ENCODE peak calls at places on chromosomes 1 and 21, in seven cellular contexts. One of them, this sample, is unnamed.

GRCh38 chr1:106956721-106957120 is 99.8 kb upstream of the PRMT6 start:
- DNase-seq in sigmoid colon: no peak
- DNase-seq in upper lobe of left lung: no peak
- DNase-seq in transverse colon: no peak
- DNase-seq in HCT116: no peak
- DNase-seq in H1: no peak
- DNase-seq in endothelial cell of umbilical vein: no peak
- DNase-seq in this sample: no peak

GRCh38 chr1:192171123-192171522 is 12.9 kb downstream of the RGS18 start:
- DNase-seq in sigmoid colon: no peak
- DNase-seq in upper lobe of left lung: no peak
- DNase-seq in transverse colon: no peak
- DNase-seq in HCT116: no peak
- DNase-seq in H1: no peak
- DNase-seq in endothelial cell of umbilical vein: peak; percentile 27
- DNase-seq in this sample: no peak

GRCh38 chr1:41738010-41738409 is 180.7 kb downstream of the HIVEP3 start:
- DNase-seq in sigmoid colon: no peak
- DNase-seq in upper lobe of left lung: no peak
- DNase-seq in transverse colon: no peak
- DNase-seq in HCT116: no peak
- DNase-seq in H1: no peak
- DNase-seq in endothelial cell of umbilical vein: no peak
- DNase-seq in this sample: no peak

GRCh38 chr1:184881941-184882648 is 92.2 kb downstream of the NIBAN1 start:
- DNase-seq in sigmoid colon: no peak
- DNase-seq in upper lobe of left lung: no peak
- DNase-seq in transverse colon: no peak
- DNase-seq in HCT116: no peak
- DNase-seq in H1: no peak
- DNase-seq in endothelial cell of umbilical vein: no peak
- DNase-seq in this sample: no peak

GRCh38 chr1:214332950-214333798 is 52.2 kb downstream of the SMYD2 start:
- DNase-seq in sigmoid colon: peak; percentile 71
- DNase-seq in upper lobe of left lung: no peak
- DNase-seq in transverse colon: peak; percentile 57
- DNase-seq in HCT116: peak; percentile 15
- DNase-seq in H1: peak; percentile 80
- DNase-seq in endothelial cell of umbilical vein: peak; percentile 54
- DNase-seq in this sample: no peak

GRCh38 chr1:229624906-229625871 is 733 bp downstream of the TAF5L start:
- DNase-seq in sigmoid colon: peak; percentile 77
- DNase-seq in upper lobe of left lung: peak; percentile 55
- DNase-seq in transverse colon: peak; percentile 71
- DNase-seq in HCT116: no peak
- DNase-seq in H1: peak; percentile 66
- DNase-seq in endothelial cell of umbilical vein: peak; percentile 52
- DNase-seq in this sample: peak; percentile 72

GRCh38 chr1:208962867-208963266 is 620.6 kb upstream of the CAMK1G start:
- DNase-seq in sigmoid colon: no peak
- DNase-seq in upper lobe of left lung: no peak
- DNase-seq in transverse colon: no peak
- DNase-seq in HCT116: no peak
- DNase-seq in H1: no peak
- DNase-seq in endothelial cell of umbilical vein: no peak
- DNase-seq in this sample: no peak

GRCh38 chr1:10917513-10918454 is 94.7 kb upstream of the TARDBP start:
- DNase-seq in sigmoid colon: no peak
- DNase-seq in upper lobe of left lung: no peak
- DNase-seq in transverse colon: no peak
- DNase-seq in HCT116: no peak
- DNase-seq in H1: no peak
- DNase-seq in endothelial cell of umbilical vein: no peak
- DNase-seq in this sample: no peak

GRCh38 chr1:212471891-212472675 is 39.4 kb downstream of the NENF start:
- DNase-seq in sigmoid colon: no peak
- DNase-seq in upper lobe of left lung: no peak
- DNase-seq in transverse colon: no peak
- DNase-seq in HCT116: no peak
- DNase-seq in H1: no peak
- DNase-seq in endothelial cell of umbilical vein: no peak
- DNase-seq in this sample: no peak

GRCh38 chr1:112803906-112804762 is 89.0 kb upstream of the PPM1J start:
- DNase-seq in sigmoid colon: no peak
- DNase-seq in upper lobe of left lung: peak; percentile 70
- DNase-seq in transverse colon: peak; percentile 79
- DNase-seq in HCT116: peak; percentile 61
- DNase-seq in H1: peak; percentile 80
- DNase-seq in endothelial cell of umbilical vein: peak; percentile 69
- DNase-seq in this sample: no peak

GRCh38 chr1:38454749-38455441 is 404.7 kb downstream of the RRAGC start:
- DNase-seq in sigmoid colon: no peak
- DNase-seq in upper lobe of left lung: no peak
- DNase-seq in transverse colon: no peak
- DNase-seq in HCT116: no peak
- DNase-seq in H1: no peak
- DNase-seq in endothelial cell of umbilical vein: no peak
- DNase-seq in this sample: peak; percentile 86

GRCh38 chr1:212506666-212507065 is 73.9 kb downstream of the NENF start:
- DNase-seq in sigmoid colon: no peak
- DNase-seq in upper lobe of left lung: no peak
- DNase-seq in transverse colon: no peak
- DNase-seq in HCT116: no peak
- DNase-seq in H1: no peak
- DNase-seq in endothelial cell of umbilical vein: no peak
- DNase-seq in this sample: no peak

GRCh38 chr1:212566522-212567479 is 41.8 kb upstream of the ATF3 start:
- DNase-seq in sigmoid colon: peak; percentile 66
- DNase-seq in upper lobe of left lung: peak; percentile 65
- DNase-seq in transverse colon: peak; percentile 45
- DNase-seq in HCT116: peak; percentile 45
- DNase-seq in H1: no peak
- DNase-seq in endothelial cell of umbilical vein: peak; percentile 87
- DNase-seq in this sample: peak; percentile 91

GRCh38 chr1:116504308-116505156 is 66.3 kb downstream of the CD58 start:
- DNase-seq in sigmoid colon: peak; percentile 82
- DNase-seq in upper lobe of left lung: peak; percentile 92
- DNase-seq in transverse colon: peak; percentile 67
- DNase-seq in HCT116: no peak
- DNase-seq in H1: no peak
- DNase-seq in endothelial cell of umbilical vein: no peak
- DNase-seq in this sample: no peak

GRCh38 chr1:234922987-234923386 is 205.7 kb downstream of the TOMM20 start:
- DNase-seq in sigmoid colon: no peak
- DNase-seq in upper lobe of left lung: no peak
- DNase-seq in transverse colon: no peak
- DNase-seq in HCT116: no peak
- DNase-seq in H1: no peak
- DNase-seq in endothelial cell of umbilical vein: no peak
- DNase-seq in this sample: no peak

GRCh38 chr1:115185351-115185750 is 96.0 kb upstream of the TSPAN2 start:
- DNase-seq in sigmoid colon: no peak
- DNase-seq in upper lobe of left lung: no peak
- DNase-seq in transverse colon: no peak
- DNase-seq in HCT116: no peak
- DNase-seq in H1: no peak
- DNase-seq in endothelial cell of umbilical vein: no peak
- DNase-seq in this sample: no peak

DNA sequence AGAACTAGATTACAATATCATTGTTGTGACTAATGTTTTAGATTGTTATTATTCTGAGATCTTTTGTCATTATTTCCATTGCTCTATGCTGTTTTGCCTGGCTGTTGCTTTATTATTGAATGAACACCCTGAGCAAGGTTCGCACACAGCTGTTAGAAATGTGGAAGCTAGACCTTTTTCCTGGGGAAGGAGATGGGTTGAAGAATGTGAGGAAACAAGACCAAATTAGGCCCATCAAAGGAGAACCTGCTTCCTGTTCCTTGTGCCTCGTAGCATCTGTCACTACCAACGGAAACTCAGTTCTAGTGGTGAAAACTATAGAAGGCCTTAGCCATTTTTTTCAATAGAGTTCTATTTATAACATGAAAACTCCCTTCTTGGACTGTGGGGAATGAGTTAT is 68.7 kb downstream of the RGL1 start:
- DNase-seq in sigmoid colon: no peak
- DNase-seq in upper lobe of left lung: no peak
- DNase-seq in transverse colon: no peak
- DNase-seq in HCT116: no peak
- DNase-seq in H1: no peak
- DNase-seq in endothelial cell of umbilical vein: peak; percentile 97
- DNase-seq in this sample: no peak
- H3K4me1 ChIP-seq in sigmoid colon: peaks cover 77% of the 10 kb centered on the region
- H3K4me1 ChIP-seq in upper lobe of left lung: peaks cover 59% of the 10 kb centered on the region
- H3K4me1 ChIP-seq in transverse colon: peaks cover 47% of the 10 kb centered on the region
- H3K4me1 ChIP-seq in HCT116: peaks cover 7% of the 10 kb centered on the region
- H3K4me1 ChIP-seq in H1: peaks cover 5% of the 10 kb centered on the region
- H3K4me1 ChIP-seq in endothelial cell of umbilical vein: peaks cover 81% of the 10 kb centered on the region
- H3K4me1 ChIP-seq in this sample: peaks cover 89% of the 10 kb centered on the region

DNA sequence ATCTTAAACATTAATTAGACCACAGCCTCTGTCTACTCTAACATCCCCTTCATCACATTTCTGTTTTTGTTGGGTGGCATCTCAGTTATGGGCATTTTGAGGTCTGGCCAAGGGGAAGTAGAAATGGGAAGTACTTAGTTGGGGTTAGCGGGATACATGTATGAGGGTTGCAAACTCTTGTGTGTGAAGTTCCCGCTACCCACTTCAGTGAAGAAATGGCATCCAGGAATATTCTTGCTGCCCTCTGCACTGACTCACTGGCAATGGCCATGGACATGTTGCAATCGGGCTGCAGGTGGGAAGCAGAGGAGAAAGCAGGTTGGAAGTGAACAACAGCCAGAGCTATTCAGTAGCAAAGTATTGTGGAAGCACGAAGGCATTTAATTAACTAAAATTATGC is 7.4 kb downstream of the CD48 start:
- DNase-seq in sigmoid colon: peak; percentile 65
- DNase-seq in upper lobe of left lung: peak; percentile 78
- DNase-seq in transverse colon: no peak
- DNase-seq in HCT116: no peak
- DNase-seq in H1: no peak
- DNase-seq in endothelial cell of umbilical vein: no peak
- DNase-seq in this sample: no peak
- TF ChIP-seq POLR2AphosphoS5 in sigmoid colon: no peak
- TF ChIP-seq POLR2AphosphoS5 in upper lobe of left lung: peak; percentile 73
- TF ChIP-seq POLR2AphosphoS5 in transverse colon: no peak
- TF ChIP-seq POLR2AphosphoS5 in HCT116: no peak
- TF ChIP-seq POLR2AphosphoS5 in H1: no peak
- TF ChIP-seq POLR2AphosphoS5 in endothelial cell of umbilical vein: no peak
- TF ChIP-seq POLR2AphosphoS5 in this sample: no peak

DNA sequence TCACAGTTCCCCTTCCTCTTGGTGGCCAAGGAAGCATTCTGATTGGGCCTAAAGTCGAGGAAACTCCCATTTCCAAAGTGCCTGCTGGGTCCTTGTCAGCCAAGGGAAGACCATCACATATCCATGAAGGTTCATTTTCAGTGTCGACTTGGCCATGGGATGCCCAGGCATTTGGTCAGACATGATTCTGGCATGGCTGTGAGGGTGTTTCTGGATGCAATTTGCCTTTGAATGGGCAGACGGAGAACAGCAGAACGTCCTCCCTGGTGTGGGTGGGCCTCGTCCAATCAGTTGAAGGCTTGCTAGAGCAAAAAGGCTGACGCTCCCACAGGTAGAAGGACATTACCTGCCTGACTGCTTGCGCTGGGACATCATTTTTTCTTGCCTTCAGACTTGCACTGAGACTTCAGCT is 48.3 kb upstream of the LBR start:
- DNase-seq in sigmoid colon: peak; percentile 48
- DNase-seq in upper lobe of left lung: peak; percentile 2
- DNase-seq in transverse colon: no peak
- DNase-seq in HCT116: no peak
- DNase-seq in H1: peak; percentile 31
- DNase-seq in endothelial cell of umbilical vein: no peak
- DNase-seq in this sample: peak; percentile 60
- H3K4me1 ChIP-seq in sigmoid colon: peaks cover 50% of the 10 kb centered on the region
- H3K4me1 ChIP-seq in upper lobe of left lung: peaks cover 5% of the 10 kb centered on the region
- H3K4me1 ChIP-seq in transverse colon: peaks cover 15% of the 10 kb centered on the region
- H3K4me1 ChIP-seq in HCT116: peaks cover 10% of the 10 kb centered on the region
- H3K4me1 ChIP-seq in H1: peaks cover 6% of the 10 kb centered on the region
- H3K4me1 ChIP-seq in endothelial cell of umbilical vein: no peaks in the 10 kb centered on the region
- H3K4me1 ChIP-seq in this sample: peaks cover 29% of the 10 kb centered on the region

GRCh38 chr1:19478241-19478780 is 7.0 kb downstream of the CAPZB start:
- DNase-seq in sigmoid colon: no peak
- DNase-seq in upper lobe of left lung: no peak
- DNase-seq in transverse colon: no peak
- DNase-seq in HCT116: no peak
- DNase-seq in H1: no peak
- DNase-seq in endothelial cell of umbilical vein: no peak
- DNase-seq in this sample: no peak

GRCh38 chr1:19480282-19480681 is 5.1 kb downstream of the CAPZB start:
- DNase-seq in sigmoid colon: no peak
- DNase-seq in upper lobe of left lung: no peak
- DNase-seq in transverse colon: no peak
- DNase-seq in HCT116: no peak
- DNase-seq in H1: no peak
- DNase-seq in endothelial cell of umbilical vein: no peak
- DNase-seq in this sample: no peak

GRCh38 chr1:19476440-19477190 is 8.7 kb downstream of the CAPZB start:
- DNase-seq in sigmoid colon: no peak
- DNase-seq in upper lobe of left lung: peak; percentile 68
- DNase-seq in transverse colon: no peak
- DNase-seq in HCT116: no peak
- DNase-seq in H1: no peak
- DNase-seq in endothelial cell of umbilical vein: peak; percentile 97
- DNase-seq in this sample: no peak

GRCh38 chr1:19479351-19480120 is 5.8 kb downstream of the CAPZB start:
- DNase-seq in sigmoid colon: no peak
- DNase-seq in upper lobe of left lung: no peak
- DNase-seq in transverse colon: no peak
- DNase-seq in HCT116: no peak
- DNase-seq in H1: no peak
- DNase-seq in endothelial cell of umbilical vein: peak; percentile 55
- DNase-seq in this sample: no peak

GRCh38 chr1:19477284-19478240 is 7.8 kb downstream of the CAPZB start:
- DNase-seq in sigmoid colon: no peak
- DNase-seq in upper lobe of left lung: peak; percentile 51
- DNase-seq in transverse colon: peak; percentile 51
- DNase-seq in HCT116: no peak
- DNase-seq in H1: no peak
- DNase-seq in endothelial cell of umbilical vein: peak; percentile 43
- DNase-seq in this sample: no peak
- TF ChIP-seq POLR2AphosphoS5 in sigmoid colon: no peak
- TF ChIP-seq POLR2AphosphoS5 in upper lobe of left lung: no peak
- TF ChIP-seq POLR2AphosphoS5 in transverse colon: no peak
- TF ChIP-seq POLR2AphosphoS5 in HCT116: no peak
- TF ChIP-seq POLR2AphosphoS5 in H1: no peak
- TF ChIP-seq POLR2AphosphoS5 in endothelial cell of umbilical vein: no peak
- TF ChIP-seq POLR2AphosphoS5 in this sample: no peak

DNA sequence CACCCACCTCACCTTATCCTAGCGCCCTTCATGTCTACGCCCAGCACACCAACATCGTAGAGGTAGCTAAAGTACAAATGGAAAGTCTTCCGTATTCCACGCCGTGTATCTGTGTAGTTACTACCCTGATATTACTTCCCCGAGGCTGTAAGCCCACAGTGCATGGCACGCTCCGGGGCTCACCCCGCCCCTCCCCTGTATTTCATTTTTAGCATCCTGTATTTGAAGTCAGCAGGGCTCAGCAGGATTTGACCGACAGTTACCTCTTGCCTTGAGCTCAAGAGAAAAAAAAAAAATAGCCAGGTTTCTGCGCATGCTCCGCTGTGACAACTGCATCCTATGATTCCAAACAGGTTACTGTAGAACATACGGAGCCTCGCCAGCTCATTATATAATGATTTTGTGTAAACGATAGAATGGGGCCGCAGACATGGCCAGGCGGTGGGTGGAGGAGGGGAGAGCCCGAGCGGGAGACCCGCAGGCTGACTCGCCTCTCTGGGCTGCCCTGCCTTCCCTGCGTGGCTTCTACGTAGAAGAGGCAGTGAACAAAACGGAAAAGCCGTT is 1.3 kb downstream of the ABCG1 start:
- DNase-seq in sigmoid colon: peak; percentile 89
- DNase-seq in upper lobe of left lung: peak; percentile 72
- DNase-seq in transverse colon: peak; percentile 76
- DNase-seq in HCT116: no peak
- DNase-seq in H1: peak; percentile 76
- DNase-seq in endothelial cell of umbilical vein: peak; percentile 91
- DNase-seq in this sample: peak; percentile 94
- H3K4me1 ChIP-seq in sigmoid colon: peaks cover 41% of the 10 kb centered on the region
- H3K4me1 ChIP-seq in upper lobe of left lung: peaks cover 38% of the 10 kb centered on the region
- H3K4me1 ChIP-seq in transverse colon: peaks cover 39% of the 10 kb centered on the region
- H3K4me1 ChIP-seq in HCT116: peaks cover 16% of the 10 kb centered on the region
- H3K4me1 ChIP-seq in H1: peaks cover 3% of the 10 kb centered on the region
- H3K4me1 ChIP-seq in endothelial cell of umbilical vein: peaks cover 24% of the 10 kb centered on the region
- H3K4me1 ChIP-seq in this sample: peaks cover 42% of the 10 kb centered on the region

This sample was measured in esophagus muscularis mucosa.